ENCODE peak calls at places on chromosomes 1 and 21, in six cellular contexts. One of them, this sample, is unnamed.

GRCh38 chr1:16944038-16944437 is 22.3 kb downstream of the CROCC start:
- DNase-seq in HCEC 1CT: no peak
- DNase-seq in endothelial cell: no peak
- DNase-seq in smooth muscle cell of the brain vasculature: no peak
- DNase-seq in midbrain: no peak
- DNase-seq in CD8-positive, alpha-beta T cell: no peak
- DNase-seq in this sample: no peak

GRCh38 chr1:199273837-199274379 is 635.1 kb downstream of the PTPRC start:
- DNase-seq in HCEC 1CT: peak
- DNase-seq in endothelial cell: no peak
- DNase-seq in smooth muscle cell of the brain vasculature: no peak
- DNase-seq in midbrain: no peak
- DNase-seq in CD8-positive, alpha-beta T cell: no peak
- DNase-seq in this sample: no peak

GRCh38 chr1:46183926-46184557 is 7.8 kb upstream of the P3R3URF start:
- DNase-seq in HCEC 1CT: no peak
- DNase-seq in endothelial cell: no peak
- DNase-seq in smooth muscle cell of the brain vasculature: no peak
- DNase-seq in midbrain: no peak
- DNase-seq in CD8-positive, alpha-beta T cell: no peak
- DNase-seq in this sample: no peak

GRCh38 chr1:2512862-2513421 is 13.5 kb downstream of the PANK4 start:
- DNase-seq in HCEC 1CT: no peak
- DNase-seq in endothelial cell: no peak
- DNase-seq in smooth muscle cell of the brain vasculature: no peak
- DNase-seq in midbrain: no peak
- DNase-seq in CD8-positive, alpha-beta T cell: no peak
- DNase-seq in this sample: no peak

GRCh38 chr1:96715482-96715881 is 6.1 kb upstream of the PTBP2 start:
- DNase-seq in HCEC 1CT: no peak
- DNase-seq in endothelial cell: no peak
- DNase-seq in smooth muscle cell of the brain vasculature: no peak
- DNase-seq in midbrain: no peak
- DNase-seq in CD8-positive, alpha-beta T cell: no peak
- DNase-seq in this sample: no peak

GRCh38 chr1:209368864-209369598 is 214.5 kb upstream of the CAMK1G start:
- DNase-seq in HCEC 1CT: peak
- DNase-seq in endothelial cell: no peak
- DNase-seq in smooth muscle cell of the brain vasculature: peak
- DNase-seq in midbrain: no peak
- DNase-seq in CD8-positive, alpha-beta T cell: no peak
- DNase-seq in this sample: no peak

GRCh38 chr1:42210421-42211133 is 46.0 kb upstream of the GUCA2A start:
- DNase-seq in HCEC 1CT: peak
- DNase-seq in endothelial cell: no peak
- DNase-seq in smooth muscle cell of the brain vasculature: no peak
- DNase-seq in midbrain: no peak
- DNase-seq in CD8-positive, alpha-beta T cell: no peak
- DNase-seq in this sample: no peak

GRCh38 chr1:160022330-160023310 is 9.2 kb downstream of the PIGM start:
- DNase-seq in HCEC 1CT: no peak
- DNase-seq in endothelial cell: no peak
- DNase-seq in smooth muscle cell of the brain vasculature: no peak
- DNase-seq in midbrain: no peak
- DNase-seq in CD8-positive, alpha-beta T cell: no peak
- DNase-seq in this sample: no peak

GRCh38 chr21:25850126-25850831 is 115.5 kb downstream of the GABPA start:
- DNase-seq in HCEC 1CT: no peak
- DNase-seq in endothelial cell: no peak
- DNase-seq in smooth muscle cell of the brain vasculature: no peak
- DNase-seq in midbrain: no peak
- DNase-seq in CD8-positive, alpha-beta T cell: no peak
- DNase-seq in this sample: no peak

GRCh38 chr1:79811173-79811572 is 804.6 kb upstream of the ADGRL4 start:
- DNase-seq in HCEC 1CT: peak
- DNase-seq in endothelial cell: no peak
- DNase-seq in smooth muscle cell of the brain vasculature: no peak
- DNase-seq in midbrain: no peak
- DNase-seq in CD8-positive, alpha-beta T cell: no peak
- DNase-seq in this sample: no peak

GRCh38 chr1:183002797-183003594 is 20.2 kb upstream of the LAMC1 start:
- DNase-seq in HCEC 1CT: peak
- DNase-seq in endothelial cell: no peak
- DNase-seq in smooth muscle cell of the brain vasculature: no peak
- DNase-seq in midbrain: no peak
- DNase-seq in CD8-positive, alpha-beta T cell: no peak
- DNase-seq in this sample: no peak

GRCh38 chr1:190138711-190139110 is 339.0 kb downstream of the BRINP3 start:
- DNase-seq in HCEC 1CT: no peak
- DNase-seq in endothelial cell: no peak
- DNase-seq in smooth muscle cell of the brain vasculature: no peak
- DNase-seq in midbrain: no peak
- DNase-seq in CD8-positive, alpha-beta T cell: no peak
- DNase-seq in this sample: no peak

GRCh38 chr1:217135987-217136894 is 413.0 kb upstream of the ESRRG start:
- DNase-seq in HCEC 1CT: no peak
- DNase-seq in endothelial cell: peak
- DNase-seq in smooth muscle cell of the brain vasculature: no peak
- DNase-seq in midbrain: no peak
- DNase-seq in CD8-positive, alpha-beta T cell: no peak
- DNase-seq in this sample: no peak

GRCh38 chr1:100234432-100234831 is 15.2 kb downstream of the DBT start:
- DNase-seq in HCEC 1CT: no peak
- DNase-seq in endothelial cell: no peak
- DNase-seq in smooth muscle cell of the brain vasculature: no peak
- DNase-seq in midbrain: no peak
- DNase-seq in CD8-positive, alpha-beta T cell: no peak
- DNase-seq in this sample: no peak

GRCh38 chr1:157842939-157843338 is 1.3 kb upstream of the CD5L start:
- DNase-seq in HCEC 1CT: no peak
- DNase-seq in endothelial cell: no peak
- DNase-seq in smooth muscle cell of the brain vasculature: no peak
- DNase-seq in midbrain: no peak
- DNase-seq in CD8-positive, alpha-beta T cell: no peak
- DNase-seq in this sample: no peak

GRCh38 chr1:150528196-150528595 is 12.6 kb downstream of the FALEC start:
- DNase-seq in HCEC 1CT: peak
- DNase-seq in endothelial cell: no peak
- DNase-seq in smooth muscle cell of the brain vasculature: no peak
- DNase-seq in midbrain: no peak
- DNase-seq in CD8-positive, alpha-beta T cell: no peak
- DNase-seq in this sample: no peak

GRCh38 chr1:21874778-21875547 is 62.1 kb downstream of the HSPG2 start:
- DNase-seq in HCEC 1CT: no peak
- DNase-seq in endothelial cell: no peak
- DNase-seq in smooth muscle cell of the brain vasculature: no peak
- DNase-seq in midbrain: no peak
- DNase-seq in CD8-positive, alpha-beta T cell: no peak
- DNase-seq in this sample: no peak

GRCh38 chr1:41752514-41753170 is 166.1 kb downstream of the HIVEP3 start:
- DNase-seq in HCEC 1CT: no peak
- DNase-seq in endothelial cell: no peak
- DNase-seq in smooth muscle cell of the brain vasculature: no peak
- DNase-seq in midbrain: no peak
- DNase-seq in CD8-positive, alpha-beta T cell: no peak
- DNase-seq in this sample: no peak

GRCh38 chr1:35180776-35181374 is 12.1 kb downstream of the SFPQ start:
- DNase-seq in HCEC 1CT: no peak
- DNase-seq in endothelial cell: no peak
- DNase-seq in smooth muscle cell of the brain vasculature: no peak
- DNase-seq in midbrain: no peak
- DNase-seq in CD8-positive, alpha-beta T cell: no peak
- DNase-seq in this sample: no peak

GRCh38 chr1:31437433-31438037 is 24.5 kb downstream of the SERINC2 start:
- DNase-seq in HCEC 1CT: no peak
- DNase-seq in endothelial cell: no peak
- DNase-seq in smooth muscle cell of the brain vasculature: no peak
- DNase-seq in midbrain: no peak
- DNase-seq in CD8-positive, alpha-beta T cell: no peak
- DNase-seq in this sample: no peak

GRCh38 chr1:202304370-202304769 is 37.4 kb downstream of the UBE2T start:
- DNase-seq in HCEC 1CT: no peak
- DNase-seq in endothelial cell: no peak
- DNase-seq in smooth muscle cell of the brain vasculature: no peak
- DNase-seq in midbrain: no peak
- DNase-seq in CD8-positive, alpha-beta T cell: no peak
- DNase-seq in this sample: no peak

GRCh38 chr21:44650973-44651675 is 3.3 kb downstream of the KRTAP12-4 start:
- DNase-seq in HCEC 1CT: no peak
- DNase-seq in endothelial cell: no peak
- DNase-seq in smooth muscle cell of the brain vasculature: no peak
- DNase-seq in midbrain: no peak
- DNase-seq in CD8-positive, alpha-beta T cell: no peak
- DNase-seq in this sample: no peak